ENCODE peak calls at places on chromosomes 6 and 20, in ten cellular contexts. X is central memory CD8-positive, alpha-beta T cell; O is stimulated activated CD4-positive, alpha-beta T cell treated with anti-CD3 and anti-CD28 coated beads, Interleukin-2, amount 100 ng/mL, for 48 hours; C is activated CD4-positive, alpha-beta memory T cell treated with anti-CD3 and anti-CD28 coated beads, Interleukin-2, amount 10 ng/mL, durations not matched to agents 7 days and 5 days; Q is neural progenitor cell; Y is T-helper 1 cell; G is activated CD8-positive, alpha-beta memory T cell treated with anti-CD3 and anti-CD28 coated beads, Interleukin-2, amount 50 U/mL, for 4 hours; P is amniotic epithelial cell; T is HFFc6; S is SJSA1. W is an unnamed sample.

GRCh38 chr6:122778961-122779671 is 400 bp upstream of the FABP7 start:
- DNase-seq in X (no peak), O (no peak), C (no peak), Q (peak), Y (no peak), G (no peak), P (no peak), T (no peak), S (no peak), W (no peak)

GRCh38 chr6:89997456-89998445 is 103.5 kb downstream of the GJA10 start:
- DNase-seq in X (no peak), O (no peak), C (no peak), Q (no peak), Y (no peak), G (no peak), P (peak), T (no peak), S (peak), W (no peak)

GRCh38 chr20:36645998-36646397 is at the start of gene SLA2:
- DNase-seq in X (peak), O (peak), C (peak), Q (no peak), Y (peak), G (peak), P (no peak), T (no peak), S (no peak), W (peak)

GRCh38 chr6:131839388-131839787 is 31.6 kb downstream of the ENPP1 start:
- DNase-seq in X (no peak), O (no peak), C (no peak), Q (no peak), Y (no peak), G (no peak), P (no peak), T (no peak), S (no peak), W (no peak)

GRCh38 chr20:62122659-62123449 is 579 bp downstream of the LSM14B start:
- DNase-seq in X (no peak), O (no peak), C (peak), Q (peak), Y (peak), G (peak), P (no peak), T (no peak), S (no peak), W (no peak)

GRCh38 chr6:7166410-7167293 is 58.9 kb downstream of the RREB1 start:
- DNase-seq in X (no peak), O (no peak), C (no peak), Q (no peak), Y (no peak), G (no peak), P (peak), T (no peak), S (peak), W (no peak)

GRCh38 chr6:136647363-136647763 is 97.1 kb upstream of the MAP7 start:
- DNase-seq in X (peak), O (peak), C (peak), Q (no peak), Y (peak), G (peak), P (peak), T (no peak), S (peak), W (peak)

GRCh38 chr6:138503881-138504680 is 4.8 kb upstream of the NHSL1 start:
- DNase-seq in X (no peak), O (no peak), C (no peak), Q (no peak), Y (no peak), G (no peak), P (peak), T (no peak), S (no peak), W (no peak)

GRCh38 chr6:96878101-96878500 is 19.6 kb downstream of the NDUFAF4 start:
- DNase-seq in X (no peak), O (no peak), C (no peak), Q (no peak), Y (no peak), G (no peak), P (peak), T (peak), S (no peak), W (no peak)

GRCh38 chr20:51189814-51190782 is 167.2 kb upstream of the KCNG1 start:
- DNase-seq in X (no peak), O (no peak), C (no peak), Q (no peak), Y (no peak), G (no peak), P (no peak), T (no peak), S (no peak), W (no peak)

GRCh38 chr20:25061821-25062530 is 4.0 kb upstream of the ACSS1 start:
- DNase-seq in X (no peak), O (no peak), C (no peak), Q (no peak), Y (no peak), G (peak), P (no peak), T (no peak), S (no peak), W (no peak)

GRCh38 chr6:40328376-40328987 is 258.7 kb downstream of the LRFN2 start:
- DNase-seq in X (no peak), O (peak), C (peak), Q (peak), Y (no peak), G (peak), P (no peak), T (no peak), S (no peak), W (peak)

GRCh38 chr6:155782320-155782730 is 326.7 kb upstream of the NOX3 start:
- DNase-seq in X (no peak), O (no peak), C (no peak), Q (no peak), Y (no peak), G (no peak), P (peak), T (peak), S (peak), W (no peak)

GRCh38 chr20:45153147-45153546 is 21.6 kb upstream of the PI3 start:
- DNase-seq in X (no peak), O (no peak), C (no peak), Q (no peak), Y (no peak), G (no peak), P (no peak), T (no peak), S (no peak), W (no peak)

GRCh38 chr20:43431120-43431519 is 26.6 kb upstream of the SRSF6 start:
- DNase-seq in X (no peak), O (no peak), C (no peak), Q (no peak), Y (no peak), G (no peak), P (peak), T (no peak), S (no peak), W (no peak)

GRCh38 chr6:160394654-160395035 is 46.5 kb downstream of the SLC22A3 start:
- DNase-seq in X (no peak), O (no peak), C (no peak), Q (peak), Y (no peak), G (no peak), P (no peak), T (no peak), S (no peak), W (no peak)

GRCh38 chr6:75504902-75505233 is 11.3 kb upstream of the FILIP1 start:
- DNase-seq in X (no peak), O (no peak), C (no peak), Q (no peak), Y (no peak), G (no peak), P (peak), T (peak), S (no peak), W (no peak)

GRCh38 chr20:60589624-60590023 is 631.4 kb downstream of the CDH26 start:
- DNase-seq in X (no peak), O (no peak), C (no peak), Q (peak), Y (no peak), G (no peak), P (no peak), T (no peak), S (no peak), W (no peak)

GRCh38 chr6:163955131-163955530 is 540.6 kb downstream of the QKI start:
- DNase-seq in X (no peak), O (no peak), C (no peak), Q (no peak), Y (no peak), G (no peak), P (peak), T (peak), S (peak), W (no peak)

GRCh38 chr6:149862901-149863595 is 1.1 kb downstream of the LRP11 start:
- DNase-seq in X (no peak), O (peak), C (peak), Q (peak), Y (no peak), G (peak), P (peak), T (peak), S (peak), W (no peak)

GRCh38 chr6:41055149-41055548 is 2.1 kb downstream of the APOBEC2 start:
- DNase-seq in X (no peak), O (no peak), C (no peak), Q (no peak), Y (no peak), G (no peak), P (no peak), T (no peak), S (no peak), W (no peak)

GRCh38 chr20:1900321-1900791 is 5.1 kb downstream of the SIRPA start:
- DNase-seq in X (no peak), O (no peak), C (no peak), Q (peak), Y (no peak), G (no peak), P (peak), T (peak), S (peak), W (no peak)

GRCh38 chr6:4776493-4776966 is 326 bp downstream of the CDYL start:
- DNase-seq in X (no peak), O (peak), C (no peak), Q (peak), Y (peak), G (no peak), P (no peak), T (no peak), S (peak), W (no peak)

GRCh38 chr6:105785412-105785811 is 300.7 kb upstream of the PRDM1 start:
- DNase-seq in X (no peak), O (no peak), C (no peak), Q (no peak), Y (no peak), G (no peak), P (no peak), T (no peak), S (no peak), W (no peak)

GRCh38 chr6:110042670-110043296 is 64.7 kb downstream of the GPR6 start:
- DNase-seq in X (no peak), O (no peak), C (no peak), Q (peak), Y (no peak), G (no peak), P (no peak), T (no peak), S (no peak), W (no peak)

GRCh38 chr20:52219441-52219840 is 27.9 kb upstream of the ZFP64 start:
- DNase-seq in X (no peak), O (no peak), C (no peak), Q (no peak), Y (no peak), G (no peak), P (no peak), T (no peak), S (no peak), W (no peak)

W was measured in GM18507.